ENCODE peak calls at places on chromosomes 5 and 9, in six cellular contexts. Y is CD8-positive, alpha-beta T cell; B is nephron progenitor cell; R is omental fat pad; L is HL-60; E is psoas muscle. Q is an unnamed sample.

GRCh38 chr5:93163010-93163663 is 417.9 kb downstream of the NR2F1-AS1 start:
- DNase-seq in L (no peak), E (no peak), R (no peak), B (no peak), Y (no peak), Q (no peak)

GRCh38 chr5:133287500-133287899 is 235.7 kb downstream of the HSPA4 start:
- DNase-seq in L (peak; percentile 19), R (no peak), Y (peak; percentile 38), B (peak; percentile 62), E (peak; percentile 66), Q (no peak)

GRCh38 chr9:101455656-101456235 is 20.2 kb upstream of the ALDOB start:
- DNase-seq in Y (no peak), B (no peak), L (no peak), R (no peak), E (no peak), Q (no peak)

GRCh38 chr9:134454386-134454978 is 128.2 kb downstream of the RXRA start:
- DNase-seq in L (no peak), E (no peak), Y (no peak), R (no peak), B (no peak), Q (no peak)

GRCh38 chr5:151448038-151448985 is 909 bp downstream of the SLC36A1 start:
- DNase-seq in L (peak; percentile 42), B (peak; percentile 21), E (no peak), Y (peak; percentile 28), R (no peak), Q (no peak)

GRCh38 chr5:94901071-94901979 is 282.9 kb downstream of the SLF1 start:
- DNase-seq in L (no peak), R (no peak), Y (no peak), B (no peak), E (no peak), Q (no peak)

GRCh38 chr9:130672933-130673615 is 8.7 kb downstream of the PRDM12 start:
- DNase-seq in Y (no peak), L (no peak), B (no peak), R (no peak), E (no peak), Q (no peak)

GRCh38 chr5:100800552-100800951 is 102.5 kb downstream of the ST8SIA4 start:
- DNase-seq in E (no peak), Y (no peak), B (no peak), L (no peak), R (no peak), Q (no peak)

GRCh38 chr9:16100596-16101091 is 547.8 kb downstream of the CCDC171 start:
- DNase-seq in R (no peak), Y (no peak), B (peak; percentile 53), E (peak; percentile 79), L (no peak), Q (no peak)

GRCh38 chr9:128192601-128193371 is 1.4 kb upstream of the CIZ1 start:
- DNase-seq in L (no peak), Y (peak; percentile 46), E (peak; percentile 95), R (peak; percentile 58), B (no peak), Q (peak; percentile 60)

GRCh38 chr9:16869140-16869903 is 1.1 kb downstream of the BNC2 start:
- DNase-seq in L (no peak), E (no peak), R (no peak), B (peak; percentile 26), Y (no peak), Q (no peak)

GRCh38 chr9:76085596-76085995 is 195.1 kb downstream of the PCSK5 start:
- DNase-seq in B (no peak), Y (no peak), E (no peak), L (no peak), R (no peak), Q (no peak)

GRCh38 chr9:95488971-95489370 is 27.8 kb downstream of the PTCH1 start:
- DNase-seq in L (no peak), B (no peak), R (no peak), E (no peak), Y (no peak), Q (no peak)

GRCh38 chr5:65802080-65802479 is 80.1 kb downstream of the NLN start:
- DNase-seq in B (no peak), R (no peak), Y (no peak), E (no peak), L (no peak), Q (no peak)

GRCh38 chr9:101485873-101486692 is 47.6 kb upstream of the RNF20 start:
- DNase-seq in E (peak; percentile 66), B (peak; percentile 64), L (no peak), R (no peak), Y (no peak), Q (no peak)

GRCh38 chr5:127950707-127951356 is 132.7 kb upstream of the SLC12A2 start:
- DNase-seq in E (no peak), L (no peak), B (no peak), R (no peak), Y (no peak), Q (no peak)

GRCh38 chr5:150486402-150487198 is 21.3 kb upstream of the NDST1 start:
- DNase-seq in L (peak; percentile 53), E (peak; percentile 67), Y (peak; percentile 24), R (no peak), B (peak; percentile 79), Q (peak; percentile 76)

GRCh38 chr9:27880640-27881039 is 307.4 kb upstream of the C9orf72 start:
- DNase-seq in L (no peak), R (no peak), B (no peak), Y (no peak), E (no peak), Q (no peak)

GRCh38 chr9:119873877-119874276 is 504.6 kb upstream of the BRINP1 start:
- DNase-seq in E (no peak), B (no peak), R (no peak), Y (no peak), L (no peak), Q (no peak)

GRCh38 chr9:95102001-95102433 is 215.5 kb downstream of the FANCC start:
- DNase-seq in R (no peak), Y (no peak), L (no peak), B (no peak), E (no peak), Q (no peak)

GRCh38 chr5:67142816-67143215 is 53.8 kb downstream of the CD180 start:
- DNase-seq in L (no peak), Y (no peak), B (no peak), R (no peak), E (no peak), Q (no peak)

GRCh38 chr5:160187091-160187490 is 42.2 kb upstream of the FABP6 start:
- DNase-seq in B (no peak), E (no peak), R (no peak), L (no peak), Y (no peak), Q (no peak)

GRCh38 chr5:160186480-160186879 is 42.8 kb upstream of the FABP6 start:
- DNase-seq in R (no peak), Y (no peak), E (no peak), L (no peak), B (no peak), Q (no peak)

GRCh38 chr5:160188968-160189319 is 40.4 kb upstream of the FABP6 start:
- DNase-seq in R (no peak), Y (no peak), L (no peak), B (no peak), E (no peak), Q (no peak)

GRCh38 chr5:160185954-160186353 is 43.4 kb upstream of the FABP6 start:
- DNase-seq in Y (no peak), B (no peak), L (no peak), E (no peak), R (no peak), Q (no peak)

DNA sequence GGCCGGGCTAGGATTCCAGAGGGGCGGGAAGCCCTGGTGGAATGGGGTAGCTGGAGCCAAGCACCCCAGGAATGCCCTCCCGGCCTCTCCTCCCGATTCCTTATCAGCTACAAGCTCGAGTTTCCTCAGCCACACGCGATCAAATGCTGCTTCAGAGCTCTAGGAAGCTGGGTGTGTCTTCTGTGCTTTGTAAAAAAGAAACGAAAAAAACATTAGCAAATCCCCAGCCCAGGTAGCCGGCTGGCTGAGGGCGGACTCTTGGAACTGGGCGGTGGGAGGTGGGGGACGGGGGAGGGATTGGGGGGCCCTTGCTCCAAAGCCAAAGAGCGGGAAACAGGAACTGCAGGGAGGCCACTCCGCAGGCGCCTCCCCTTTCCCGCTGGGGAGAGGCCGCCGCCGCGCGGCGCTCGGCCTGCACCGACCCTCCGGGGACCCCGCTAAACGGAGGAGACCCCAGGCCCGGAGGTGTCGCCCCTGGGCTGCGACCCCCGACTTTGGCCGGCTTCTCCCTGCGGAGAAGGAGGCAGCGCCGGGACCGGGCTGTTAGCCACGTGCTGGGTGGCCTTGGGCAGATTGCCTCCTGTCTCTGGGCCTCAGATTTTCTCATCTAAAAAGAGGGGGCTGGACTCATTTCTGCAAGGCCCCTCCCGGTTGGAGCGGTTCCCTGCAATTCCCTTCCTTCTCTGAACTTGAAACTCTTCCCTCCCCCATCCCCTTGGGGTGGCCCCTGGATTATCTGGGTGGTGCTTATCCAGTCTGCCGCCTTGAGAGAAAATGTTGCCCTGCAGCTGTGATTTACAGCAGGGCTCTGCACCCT is 40.9 kb upstream of the FABP6 start:
- DNase-seq in L (no peak), R (no peak), E (peak; percentile 73), B (peak; percentile 33), Y (no peak), Q (no peak)
- TF ChIP-seq CTCF in L (no peak), R (no peak), E (no peak), B (no peak), Y (no peak), Q (no peak)

DNA sequence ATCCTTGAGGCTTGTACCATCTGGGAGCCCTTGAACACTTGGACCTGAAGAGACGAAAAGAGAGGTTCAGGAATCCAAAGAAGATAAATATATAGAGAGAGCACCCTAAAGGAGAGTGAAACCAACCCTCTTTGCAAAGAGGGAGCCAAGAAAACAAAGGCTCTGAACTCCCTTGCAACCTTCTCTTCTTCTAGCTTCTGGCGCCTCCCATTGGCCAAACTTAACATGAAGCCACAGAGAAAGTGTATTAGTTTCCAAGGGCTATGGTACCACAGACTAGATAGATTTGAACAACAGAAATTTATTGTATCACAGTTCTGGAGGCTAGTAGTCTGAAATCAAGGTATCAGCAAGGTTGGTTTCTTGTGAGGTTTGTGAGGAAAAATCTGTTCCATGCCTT is 175.1 kb downstream of the HCN1 start:
- DNase-seq in L (peak; percentile 3), E (no peak), Y (no peak), R (no peak), B (peak; percentile 49), Q (no peak)
- TF ChIP-seq CTCF in L (no peak), E (peak; percentile 47), Y (no peak), R (no peak), B (peak; percentile 49), Q (no peak)

GRCh38 chr5:63127054-63127453 is 548.4 kb downstream of the LRRC70 start:
- DNase-seq in E (no peak), B (no peak), Y (no peak), R (no peak), L (no peak), Q (no peak)

GRCh38 chr5:63125392-63125791 is 546.8 kb downstream of the LRRC70 start:
- DNase-seq in Y (no peak), R (no peak), L (no peak), E (no peak), B (no peak), Q (no peak)

GRCh38 chr5:63128018-63128417 is 549.4 kb downstream of the LRRC70 start:
- DNase-seq in E (no peak), Y (no peak), R (no peak), B (no peak), L (no peak), Q (no peak)

GRCh38 chr5:63121471-63121870 is 542.9 kb downstream of the LRRC70 start:
- DNase-seq in Y (no peak), L (no peak), E (no peak), B (no peak), R (no peak), Q (no peak)

GRCh38 chr5:63125862-63126261 is 547.2 kb downstream of the LRRC70 start:
- DNase-seq in E (no peak), L (no peak), Y (no peak), R (no peak), B (no peak), Q (no peak)
- TF ChIP-seq CTCF in E (no peak), L (no peak), Y (no peak), R (no peak), B (peak; percentile 16), Q (no peak)

GRCh38 chr5:77560677-77561263 is 68.7 kb upstream of the WDR41 start:
- DNase-seq in R (no peak), E (no peak), L (peak; percentile 1), B (no peak), Y (no peak), Q (no peak)
- TF ChIP-seq CTCF in R (no peak), E (peak; percentile 50), L (no peak), B (peak; percentile 59), Y (peak; percentile 28), Q (no peak)

Q was measured in activated B cell treated with CpG ODN at 0.5 μM for 24 hours.